ENCODE peak calls at places on chromosomes 2 and 18, in eight cellular contexts. F is ascending aorta, V is A549, K is type B pancreatic cell, H is tibial nerve, U is fibroblast of pulmonary artery, D is GM13976, N is IMR-90. T is an unnamed sample.

GRCh38 chr2:10884530-10885478 is 26.9 kb upstream of the KCNF1 start:
- DNase-seq in N (no peak), K (peak; percentile 66), U (no peak), F (peak; percentile 22), H (no peak), D (no peak), V (no peak), T (no peak)

GRCh38 chr18:64987096-64987495 is 763.7 kb upstream of the CDH7 start:
- DNase-seq in K (no peak), U (no peak), V (no peak), N (no peak), D (no peak), F (no peak), H (no peak), T (no peak)

GRCh38 chr2:165357758-165358157 is 111.7 kb upstream of the CSRNP3 start:
- DNase-seq in D (no peak), H (no peak), F (no peak), N (peak; percentile 74), U (peak; percentile 70), V (peak; percentile 29), K (no peak), T (no peak)

GRCh38 chr2:107745100-107745499 is 81.6 kb upstream of the RGPD4 start:
- DNase-seq in U (no peak), K (no peak), H (no peak), N (no peak), F (no peak), V (no peak), D (no peak), T (no peak)

GRCh38 chr2:177030391-177031000 is 182.1 kb upstream of the HNRNPA3 start:
- DNase-seq in K (no peak), H (no peak), N (no peak), U (no peak), F (no peak), D (no peak), V (no peak), T (no peak)

GRCh38 chr2:62467475-62468321 is 38.3 kb downstream of the TMEM17 start:
- DNase-seq in D (no peak), N (no peak), U (peak; percentile 13), V (peak; percentile 41), K (no peak), H (peak; percentile 53), F (peak; percentile 49), T (no peak)

GRCh38 chr2:20440001-20440560 is 6.8 kb upstream of the RHOB start:
- DNase-seq in V (no peak), U (no peak), K (no peak), D (no peak), H (peak; percentile 10), N (no peak), F (peak; percentile 65), T (no peak)

GRCh38 chr18:50424877-50425690 is 50.2 kb downstream of the SKA1 start:
- DNase-seq in H (no peak), F (no peak), N (peak; percentile 50), V (no peak), K (no peak), D (no peak), U (peak; percentile 98), T (no peak)

GRCh38 chr18:22557160-22557941 is 139.6 kb upstream of the CTAGE1 start:
- DNase-seq in V (no peak), F (no peak), H (no peak), N (no peak), D (no peak), K (no peak), U (peak; percentile 70), T (no peak)

GRCh38 chr2:119520696-119521436 is 3.4 kb downstream of the SCTR start:
- DNase-seq in F (no peak), D (no peak), V (no peak), U (no peak), K (no peak), N (no peak), H (no peak), T (no peak)

GRCh38 chr2:233369897-233370758 is 15.8 kb downstream of the DGKD start:
- DNase-seq in K (no peak), V (no peak), D (no peak), N (no peak), F (peak; percentile 42), H (no peak), U (no peak), T (no peak)

GRCh38 chr2:71923887-71924533 is 223.7 kb downstream of the CYP26B1 start:
- DNase-seq in V (peak; percentile 83), H (peak; percentile 60), N (peak; percentile 65), K (no peak), D (peak; percentile 74), F (no peak), U (peak; percentile 81), T (peak; percentile 75)

GRCh38 chr2:173664520-173664919 is 300.7 kb downstream of the SP3 start:
- DNase-seq in D (no peak), U (no peak), K (no peak), F (no peak), N (peak; percentile 28), V (no peak), H (no peak), T (no peak)

DNA sequence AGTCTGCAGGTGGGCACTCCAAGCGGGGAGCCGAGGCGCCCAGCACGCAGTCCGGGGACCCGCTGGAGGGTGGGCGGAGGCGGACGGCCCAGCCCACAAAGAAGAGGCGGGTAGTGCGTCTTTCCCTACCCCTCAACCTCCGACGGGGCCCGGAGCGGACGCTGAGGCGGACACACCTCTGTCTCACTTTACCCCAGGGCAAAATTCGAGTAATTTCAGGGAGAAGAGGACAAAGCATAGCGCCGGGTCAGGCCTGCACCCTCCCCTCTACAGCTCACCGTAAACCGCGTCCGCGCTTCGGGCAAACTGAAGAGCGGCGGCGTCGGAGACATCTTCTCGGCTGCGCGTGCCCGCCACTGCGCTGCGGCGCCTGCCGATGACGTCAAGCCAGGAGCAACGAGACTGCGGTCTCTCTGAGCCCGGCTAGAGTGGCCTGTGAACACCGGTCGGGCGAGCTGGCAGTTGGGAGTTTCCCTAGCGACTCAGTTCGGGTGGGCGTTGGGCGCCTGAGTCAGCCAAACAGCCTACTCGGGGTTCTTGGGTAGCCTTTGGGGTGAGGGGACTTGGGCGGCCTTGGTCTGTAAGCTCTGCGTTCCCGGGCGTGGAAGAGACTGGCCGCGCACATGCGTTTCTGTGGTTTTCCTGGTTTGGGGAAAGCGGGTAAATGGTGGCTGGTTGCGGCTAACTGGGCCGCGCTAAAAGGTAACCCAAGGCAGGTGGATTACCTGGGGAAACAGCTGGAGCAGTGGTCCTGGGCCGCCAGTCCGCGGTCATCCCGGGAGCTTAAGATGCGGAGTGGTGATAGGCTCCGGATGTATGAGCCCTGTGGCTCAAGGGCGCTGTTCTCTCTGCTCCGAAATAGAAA is at the start of gene THOC1:
- DNase-seq in K (peak; percentile 91), N (peak; percentile 94), U (peak; percentile 92), F (peak; percentile 95), H (peak; percentile 82), D (peak; percentile 96), V (peak; percentile 89), T (peak; percentile 93)
- TF ChIP-seq CTCF in K (no peak), N (no peak), U (no peak), F (no peak), H (no peak), D (no peak), V (no peak), T (no peak)

GRCh38 chr2:715847-716573 is 38.8 kb upstream of the TMEM18 start:
- DNase-seq in F (no peak), K (no peak), N (peak; percentile 27), V (peak; percentile 36), U (peak; percentile 27), D (no peak), H (no peak), T (no peak)
- TF ChIP-seq CTCF in F (no peak), K (peak; percentile 72), N (peak; percentile 37), V (peak; percentile 34), U (peak; percentile 48), D (no peak), H (no peak), T (peak; percentile 60)

DNA sequence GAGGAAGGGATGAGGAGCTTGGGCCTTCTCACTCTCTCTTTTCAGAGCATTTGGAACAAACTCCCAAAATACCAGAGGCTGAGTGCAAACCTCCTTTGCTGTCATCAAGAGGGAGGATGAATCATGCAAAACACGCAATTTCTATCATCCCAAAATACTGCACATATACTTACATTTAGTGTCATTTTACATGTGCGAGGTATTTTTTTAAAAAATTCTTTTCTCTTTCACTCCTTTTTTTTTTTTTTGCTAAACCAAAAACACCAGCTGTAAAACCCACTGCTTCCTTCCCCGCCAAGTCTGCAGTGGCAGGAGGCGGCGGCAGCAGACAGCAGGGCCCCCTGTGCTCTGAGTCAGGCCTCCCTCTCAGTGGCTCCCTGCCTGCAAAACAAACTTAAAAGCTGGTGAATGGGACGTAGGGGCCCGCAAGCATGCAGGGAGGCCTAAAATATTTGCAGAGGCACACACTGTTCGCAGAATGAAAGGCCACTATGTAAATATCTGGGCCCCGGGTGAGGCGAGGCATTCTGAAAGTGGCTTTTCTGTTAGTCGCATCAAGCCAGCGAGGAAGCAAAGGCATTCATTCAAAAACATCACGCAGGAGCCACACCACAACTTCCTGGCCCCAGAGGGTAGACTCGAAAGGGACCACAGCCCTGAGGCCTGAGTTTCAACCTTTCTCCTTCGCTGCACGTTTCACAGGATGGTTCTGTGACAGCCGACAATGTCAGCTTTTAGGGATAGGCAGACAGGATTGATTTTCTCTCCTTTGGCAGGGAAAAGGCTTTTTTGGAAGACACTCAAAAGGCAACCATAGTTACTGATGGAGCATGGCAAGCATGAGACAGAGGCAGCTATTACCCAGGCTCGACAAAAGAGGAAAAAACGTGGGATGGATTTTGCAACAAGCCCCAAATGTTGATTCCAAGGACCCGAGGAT is 73.4 kb downstream of the ACTR2 start:
- DNase-seq in U (peak; percentile 66), F (peak; percentile 78), N (peak; percentile 89), V (peak; percentile 65), D (peak; percentile 80), H (no peak), K (no peak), T (no peak)
- TF ChIP-seq CTCF in U (no peak), F (no peak), N (no peak), V (no peak), D (no peak), H (no peak), K (no peak), T (no peak)

GRCh38 chr2:181779288-181779871 is 99.1 kb upstream of the NEUROD1 start:
- DNase-seq in N (no peak), V (no peak), F (no peak), U (peak; percentile 52), D (no peak), H (no peak), K (no peak), T (no peak)

GRCh38 chr2:181777654-181778053 is 97.3 kb upstream of the NEUROD1 start:
- DNase-seq in K (no peak), U (no peak), F (no peak), N (no peak), H (no peak), V (no peak), D (no peak), T (no peak)

GRCh38 chr2:181778621-181779195 is 98.4 kb upstream of the NEUROD1 start:
- DNase-seq in U (peak; percentile 35), F (no peak), N (peak; percentile 25), D (no peak), K (no peak), V (no peak), H (no peak), T (no peak)

GRCh38 chr2:181774601-181775179 is 94.4 kb upstream of the NEUROD1 start:
- DNase-seq in V (peak; percentile 34), K (no peak), U (peak; percentile 51), D (no peak), N (peak; percentile 59), H (no peak), F (no peak), T (no peak)

DNA sequence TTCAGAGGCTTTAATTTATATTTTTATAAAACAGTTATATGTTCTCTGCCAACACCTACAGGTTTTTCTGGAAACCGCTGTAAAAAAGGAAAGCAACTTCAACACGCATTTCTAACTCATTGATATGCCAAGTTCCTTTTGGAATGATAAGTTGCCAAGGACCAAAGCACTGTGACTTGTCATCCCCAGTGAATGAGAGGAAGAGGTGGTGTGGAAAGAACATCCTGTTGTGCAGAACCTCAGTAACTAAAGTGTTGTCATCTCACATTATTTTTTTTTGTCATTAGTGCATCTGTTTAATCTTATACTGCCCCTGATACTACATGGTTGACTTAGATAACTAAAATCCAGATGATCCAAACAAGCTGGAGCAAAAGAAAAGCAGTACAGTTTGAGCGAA is 96.0 kb upstream of the NEUROD1 start:
- DNase-seq in F (no peak), U (peak; percentile 60), D (no peak), N (no peak), H (no peak), V (no peak), K (no peak), T (no peak)
- TF ChIP-seq CTCF in F (no peak), U (no peak), D (no peak), N (no peak), H (no peak), V (no peak), K (no peak), T (no peak)

T was measured in nephron progenitor cell.